ENCODE peak calls at places on chromosomes 2 and 18, in four cellular contexts. E is left lobe of liver, Y is progenitor cell of endocrine pancreas, O is HCT116. F is an unnamed sample.

GRCh38 chr2:64996914-64997313 is 7.7 kb downstream of the SLC1A4 start:
- DNase-seq in E (no peak), Y (no peak), O (no peak), F (no peak)

GRCh38 chr2:145617420-145617819 is 1097.5 kb upstream of the ZEB2 start:
- DNase-seq in E (no peak), Y (no peak), O (no peak), F (no peak)

GRCh38 chr2:126368778-126369177 is 287.2 kb upstream of the GYPC start:
- DNase-seq in E (no peak), Y (no peak), O (no peak), F (no peak)

GRCh38 chr18:51390695-51391094 is 193.2 kb upstream of the MEX3C start:
- DNase-seq in E (no peak), Y (no peak), O (no peak), F (no peak)

GRCh38 chr2:3493610-3493997 is 25.7 kb downstream of the ADI1 start:
- DNase-seq in E (peak; percentile 41), Y (no peak), O (no peak), F (no peak)

GRCh38 chr2:37330669-37331068 is 6.0 kb upstream of the PRKD3 start:
- DNase-seq in E (no peak), Y (no peak), O (no peak), F (no peak)

GRCh38 chr2:56715670-56716069 is 531.9 kb downstream of the CCDC85A start:
- DNase-seq in E (no peak), Y (no peak), O (no peak), F (no peak)

GRCh38 chr2:231123362-231123898 is 1.4 kb downstream of the HTR2B start:
- DNase-seq in E (no peak), Y (no peak), O (no peak), F (no peak)

GRCh38 chr2:74515271-74516069 is 1.2 kb downstream of the TLX2 start:
- DNase-seq in E (no peak), Y (peak; percentile 24), O (no peak), F (no peak)

GRCh38 chr2:104332733-104333132 is 521.2 kb upstream of the POU3F3 start:
- DNase-seq in E (no peak), Y (no peak), O (no peak), F (no peak)

GRCh38 chr2:241933175-241933911 is 63.8 kb downstream of the RTP5 start:
- DNase-seq in E (no peak), Y (no peak), O (no peak), F (no peak)

GRCh38 chr2:181037922-181038321 is 57.5 kb downstream of the UBE2E3 start:
- DNase-seq in E (no peak), Y (no peak), O (no peak), F (no peak)

GRCh38 chr2:236366049-236366387 is 101.8 kb upstream of the ASB18 start:
- DNase-seq in E (no peak), Y (no peak), O (no peak), F (no peak)

GRCh38 chr18:47736376-47737140 is 193.9 kb downstream of the SMAD2 start:
- DNase-seq in E (peak; percentile 14), Y (no peak), O (no peak), F (no peak)

GRCh38 chr2:12637754-12638153 is 79.0 kb upstream of the TRIB2 start:
- DNase-seq in E (no peak), Y (no peak), O (no peak), F (no peak)

GRCh38 chr2:131520526-131520925 is 7.2 kb upstream of the CCDC74A start:
- DNase-seq in E (no peak), Y (no peak), O (no peak), F (peak; percentile 68)

GRCh38 chr2:74290466-74291216 is 52.6 kb downstream of the SLC4A5 start:
- DNase-seq in E (no peak), Y (no peak), O (no peak), F (no peak)

GRCh38 chr2:67649331-67650071 is 252.4 kb downstream of the ETAA1 start:
- DNase-seq in E (no peak), Y (no peak), O (no peak), F (peak; percentile 2)

GRCh38 chr2:180124273-180124881 is 117.3 kb upstream of the CWC22 start:
- DNase-seq in E (no peak), Y (no peak), O (peak; percentile 51), F (no peak)